ENCODE peak calls at places on chromosomes 11 and 22, in five cellular contexts. O is stimulated activated CD8-positive, alpha-beta memory T cell treated with anti-CD3 and anti-CD28 coated beads, Interleukin-2, amount 100 ng/mL, for 1 hour; L is stimulated activated CD4-positive, alpha-beta T cell treated with anti-CD3 and anti-CD28 coated beads, Interleukin-1b, Interleukin-23, amount 100 ng/mL, for 24 hours; A is NCI-H2227 treated with DMSO at 0.1 percent for 48 hours; I is iris pigment epithelial cell. N is an unnamed sample.
A peak's percentile ranks its signal among the peaks of the same experiment; 100 is the strongest.

GRCh38 chr11:44505591-44506054 is 59.8 kb upstream of the CD82 start:
- DNase-seq in A (no peak), I (peak; percentile 80), L (no peak), O (no peak), N (no peak)

GRCh38 chr11:765025-765801 is 12.1 kb downstream of the GATD1 start:
- DNase-seq in L (no peak), A (no peak), I (peak; percentile 46), O (peak; percentile 33), N (no peak)

GRCh38 chr11:94473177-94473799 is 20.4 kb downstream of the MRE11 start:
- DNase-seq in L (no peak), I (peak; percentile 58), O (no peak), A (no peak), N (no peak)

GRCh38 chr11:111550258-111550657 is 9.7 kb downstream of the LAYN start:
- DNase-seq in O (no peak), I (no peak), A (no peak), L (no peak), N (no peak)

GRCh38 chr11:2444301-2445106 is at the start of the genes KCNQ1 and TRPM5:
- DNase-seq in A (peak; percentile 52), L (peak; percentile 74), O (peak; percentile 43), I (no peak), N (no peak)

GRCh38 chr11:36361901-36362391 is 65.9 kb downstream of the PRR5L start:
- DNase-seq in O (no peak), A (no peak), I (peak; percentile 93), L (no peak), N (no peak)

GRCh38 chr11:69705246-69705856 is 1.5 kb upstream of the FGF19 start:
- DNase-seq in L (no peak), O (no peak), I (no peak), A (peak; percentile 73), N (no peak)

GRCh38 chr22:23530106-23530505 is 50.0 kb downstream of the IGLL1 start:
- DNase-seq in I (no peak), L (no peak), A (no peak), O (no peak), N (no peak)

GRCh38 chr22:22169923-22170322 is 74.7 kb upstream of the VPREB1 start:
- DNase-seq in L (no peak), I (no peak), O (no peak), A (no peak), N (no peak)

GRCh38 chr11:62921573-62922188 is 518 bp upstream of the CHRM1 start:
- DNase-seq in I (no peak), A (no peak), L (no peak), O (no peak), N (no peak)

GRCh38 chr22:43210631-43211515 is 23.9 kb upstream of the TTLL12 start:
- DNase-seq in L (no peak), I (no peak), O (no peak), A (no peak), N (no peak)

GRCh38 chr11:84398017-84398626 is 1112.0 kb upstream of the CCDC90B start:
- DNase-seq in O (no peak), L (no peak), A (peak; percentile 51), I (peak; percentile 39), N (no peak)

GRCh38 chr11:45919806-45920530 is 2.3 kb upstream of the PEX16 start:
- DNase-seq in A (no peak), I (no peak), O (no peak), L (no peak), N (no peak)

GRCh38 chr11:107928767-107929507 is 689 bp downstream of the RAB39A start:
- DNase-seq in O (no peak), I (no peak), A (peak; percentile 25), L (no peak), N (no peak)

N was measured in NCI-H1048.